ENCODE peak calls at places on chromosomes 7 and 10, in seven cellular contexts. S, Y, H, F, E, G and P are unnamed samples.

GRCh38 chr10:16518822-16519221 is 2.9 kb downstream of the C1QL3 start:
- DNase-seq in G (no peak), Y (no peak), S (no peak), F (no peak), H (no peak), E (no peak), P (no peak)

GRCh38 chr10:132549416-132549815 is 11.8 kb downstream of the INPP5A start:
- DNase-seq in H (no peak), Y (no peak), E (no peak), G (no peak), S (no peak), F (no peak), P (no peak)

GRCh38 chr10:91034494-91035157 is 113.7 kb upstream of the ANKRD1 start:
- DNase-seq in S (peak; percentile 83), Y (peak; percentile 52), F (no peak), E (peak; percentile 82), G (peak; percentile 19), H (peak; percentile 70), P (peak; percentile 8)

GRCh38 chr10:32104622-32105509 is 48.6 kb upstream of the KIF5B start:
- DNase-seq in S (no peak), Y (no peak), G (peak; percentile 16), H (no peak), E (no peak), F (no peak), P (no peak)

GRCh38 chr10:42836771-42837468 is 54.3 kb downstream of the BMS1 start:
- DNase-seq in H (no peak), G (peak; percentile 17), Y (no peak), E (no peak), S (no peak), F (no peak), P (no peak)

GRCh38 chr10:34351161-34351560 is 463.9 kb downstream of the PARD3 start:
- DNase-seq in G (peak; percentile 33), E (no peak), Y (no peak), S (no peak), F (no peak), H (no peak), P (no peak)

GRCh38 chr10:27822286-27822685 is 76.7 kb upstream of the MKX start:
- DNase-seq in Y (no peak), S (no peak), F (no peak), E (no peak), H (no peak), G (peak; percentile 58), P (peak; percentile 17)

GRCh38 chr7:133512560-133512959 is 259.7 kb downstream of the EXOC4 start:
- DNase-seq in S (no peak), F (no peak), G (peak; percentile 94), Y (no peak), H (no peak), E (no peak), P (peak; percentile 54)

GRCh38 chr10:70694410-70695179 is 22.3 kb downstream of the ADAMTS14 start:
- DNase-seq in E (no peak), G (peak; percentile 55), S (no peak), F (no peak), H (no peak), Y (no peak), P (peak; percentile 73)

GRCh38 chr7:34219153-34219552 is 313.8 kb downstream of the BMPER start:
- DNase-seq in S (no peak), H (no peak), E (no peak), Y (no peak), F (no peak), G (no peak), P (no peak)

GRCh38 chr7:102180727-102181126 is 105.9 kb upstream of the SH2B2 start:
- DNase-seq in Y (no peak), G (no peak), F (no peak), S (no peak), E (no peak), H (no peak), P (no peak)

GRCh38 chr7:140165422-140165821 is 11.4 kb downstream of the KDM7A start:
- DNase-seq in S (no peak), Y (no peak), F (no peak), G (peak; percentile 89), H (no peak), E (no peak), P (no peak)

GRCh38 chr10:24930427-24930826 is 22.0 kb downstream of the PRTFDC1 start:
- DNase-seq in G (no peak), E (no peak), F (no peak), S (no peak), H (no peak), Y (no peak), P (no peak)

GRCh38 chr10:21402606-21403083 is 122.8 kb downstream of the SKIDA1 start:
- DNase-seq in H (no peak), S (no peak), F (no peak), Y (no peak), G (peak; percentile 49), E (no peak), P (peak; percentile 8)

GRCh38 chr10:113541554-113541902 is 11.3 kb upstream of the HABP2 start:
- DNase-seq in S (no peak), E (no peak), Y (no peak), F (no peak), H (no peak), G (no peak), P (no peak)

GRCh38 chr10:1293636-1294440 is 237.7 kb downstream of the WDR37 start:
- DNase-seq in E (no peak), G (no peak), F (peak; percentile 45), Y (no peak), H (no peak), S (no peak), P (no peak)

GRCh38 chr10:100334762-100335161 is 4.7 kb upstream of the PKD2L1 start:
- DNase-seq in Y (no peak), H (no peak), F (no peak), E (no peak), S (no peak), G (no peak), P (no peak)

GRCh38 chr7:44676776-44677175 is 70.3 kb downstream of the OGDH start:
- DNase-seq in Y (no peak), E (no peak), S (no peak), H (no peak), G (no peak), F (no peak), P (no peak)

GRCh38 chr7:44673324-44673723 is 66.9 kb downstream of the OGDH start:
- DNase-seq in Y (no peak), G (no peak), E (no peak), F (no peak), S (no peak), H (no peak), P (no peak)

GRCh38 chr7:44674381-44674780 is 68.0 kb downstream of the OGDH start:
- DNase-seq in Y (no peak), S (no peak), F (no peak), H (no peak), E (no peak), G (no peak), P (no peak)

GRCh38 chr7:44671069-44671468 is 64.6 kb downstream of the OGDH start:
- DNase-seq in Y (no peak), E (no peak), F (no peak), G (no peak), H (no peak), S (no peak), P (no peak)

GRCh38 chr7:44673771-44674170 is 67.3 kb downstream of the OGDH start:
- DNase-seq in H (no peak), G (no peak), Y (no peak), E (no peak), S (no peak), F (no peak), P (no peak)
- H3K4me3 ChIP-seq in H (no peak overlapping the region), G (no peak overlapping the region), Y (no peak overlapping the region), E (no peak overlapping the region), S (no peak overlapping the region), F (no peak overlapping the region), P (no peak overlapping the region)

GRCh38 chr7:16402084-16402483 is 19.3 kb downstream of the CRPPA start:
- DNase-seq in G (no peak), H (no peak), F (no peak), Y (no peak), S (no peak), E (no peak), P (no peak)
- H3K9me3 ChIP-seq in G (peaks cover 22% of the 10 kb centered on the region), H (peaks cover 23% of the 10 kb centered on the region), F (peaks cover 38% of the 10 kb centered on the region), Y (no peaks in the 10 kb centered on the region), S (no peaks in the 10 kb centered on the region), E (no peaks in the 10 kb centered on the region), P (peaks cover 22% of the 10 kb centered on the region)

GRCh38 chr10:102753724-102754123 is 10.0 kb downstream of the WBP1L start:
- DNase-seq in E (no peak), S (no peak), G (no peak), H (no peak), F (no peak), Y (no peak), P (no peak)

GRCh38 chr10:102758226-102758932 is 14.6 kb downstream of the WBP1L start:
- DNase-seq in E (no peak), H (no peak), F (no peak), Y (no peak), G (no peak), S (no peak), P (no peak)

GRCh38 chr10:102752934-102753664 is 9.4 kb downstream of the WBP1L start:
- DNase-seq in E (no peak), F (no peak), G (peak; percentile 83), S (no peak), Y (peak; percentile 14), H (no peak), P (peak; percentile 7)

GRCh38 chr10:102757323-102757722 is 13.6 kb downstream of the WBP1L start:
- DNase-seq in G (no peak), F (no peak), E (no peak), H (no peak), Y (peak; percentile 11), S (no peak), P (no peak)

DNA sequence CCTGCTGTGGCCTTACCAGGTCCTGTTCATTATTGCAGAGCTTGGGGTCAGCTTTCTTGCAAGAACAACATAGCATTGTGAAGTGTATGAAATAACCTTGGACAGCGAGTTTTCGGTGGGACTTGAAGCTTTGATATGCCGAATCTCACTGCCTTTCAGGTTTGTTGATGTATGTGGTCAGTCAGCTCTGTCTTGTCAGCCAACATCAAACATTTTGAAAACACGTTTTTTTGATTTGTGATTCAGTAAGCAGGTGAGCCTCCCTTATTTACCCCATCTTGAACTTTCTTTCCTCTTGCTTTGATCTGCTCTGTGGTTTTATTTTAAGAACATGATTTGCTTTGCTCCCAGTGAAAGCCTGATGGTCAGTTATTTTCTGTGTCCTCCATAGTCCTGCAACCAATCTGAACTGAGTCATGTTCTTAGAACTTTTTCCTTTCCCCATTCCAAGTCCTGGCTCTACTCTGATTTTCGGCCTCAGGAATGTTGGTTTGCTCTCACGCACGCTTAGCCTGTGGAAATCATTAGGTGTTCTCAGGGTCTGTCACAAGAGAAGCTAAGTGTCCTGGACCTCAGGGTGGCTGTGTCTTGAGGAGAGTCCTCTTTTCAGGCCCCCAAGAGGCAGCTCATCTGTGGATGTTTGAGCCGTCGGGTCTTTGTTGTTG is 8.7 kb downstream of the WBP1L start:
- DNase-seq in F (no peak), Y (peak; percentile 8), S (peak; percentile 49), G (peak; percentile 83), H (no peak), E (no peak), P (no peak)
- H3K4me3 ChIP-seq in F (no peak overlapping the region), Y (no peak overlapping the region), S (no peak overlapping the region), G (no peak overlapping the region), H (no peak overlapping the region), E (no peak overlapping the region), P (no peak overlapping the region)

GRCh38 chr7:150842716-150843115 is 9.6 kb upstream of the AOC1 start:
- DNase-seq in G (no peak), H (no peak), Y (no peak), S (no peak), F (no peak), E (no peak), P (no peak)
- H3K9me3 ChIP-seq in G (no peaks in the 10 kb centered on the region), H (no peaks in the 10 kb centered on the region), Y (no peaks in the 10 kb centered on the region), S (no peaks in the 10 kb centered on the region), F (no peaks in the 10 kb centered on the region), E (no peaks in the 10 kb centered on the region), P (no peaks in the 10 kb centered on the region)

GRCh38 chr7:4791738-4792536 is 16.5 kb downstream of the AP5Z1 start:
- DNase-seq in H (peak; percentile 84), S (peak; percentile 84), F (peak; percentile 99), Y (peak; percentile 71), E (peak; percentile 73), G (peak; percentile 15), P (no peak)
- H3K4me3 ChIP-seq in H (peak overlapping the region; percentile 67), S (peak overlapping the region; percentile 25), F (peak overlapping the region; percentile 46), Y (no peak overlapping the region), E (peak overlapping the region; percentile 8), G (no peak overlapping the region), P (no peak overlapping the region)